ENCODE peak calls at places on chromosomes 7 and 10, in ten cellular contexts. P is sigmoid colon, Q is spleen, V is A549, J is right lobe of liver, S is transverse colon, G is ovary, A is GM12878, B is tibial nerve, M is body of pancreas. Y is an unnamed sample. For H3K9me3, the result is how much of the 10 kb centered on the place peaks cover.

GRCh38 chr7:110356438-110356837 is 734.5 kb upstream of the LRRN3 start:
- DNase-seq in Q (no peak), S (no peak), B (no peak), G (no peak), V (no peak), A (no peak), J (no peak), P (no peak), M (no peak), Y (no peak)

GRCh38 chr10:74898201-74898976 is 72.0 kb downstream of the KAT6B start:
- DNase-seq in Q (no peak), B (no peak), P (no peak), S (no peak), A (peak), G (no peak), J (no peak), M (no peak), V (no peak), Y (no peak)

GRCh38 chr7:156827587-156828203 is 65.3 kb downstream of the LMBR1 start:
- DNase-seq in A (no peak), M (no peak), B (no peak), V (peak), P (no peak), J (no peak), G (no peak), S (no peak), Q (no peak), Y (no peak)

GRCh38 chr7:121166885-121167284 is 161.9 kb upstream of the WNT16 start:
- DNase-seq in M (no peak), G (no peak), A (no peak), S (no peak), V (no peak), P (no peak), Q (no peak), J (no peak), B (no peak), Y (no peak)

GRCh38 chr10:75254739-75255138 is 19.0 kb upstream of the COMTD1 start:
- DNase-seq in J (no peak), M (no peak), A (no peak), Q (no peak), S (no peak), B (no peak), G (no peak), V (no peak), P (no peak), Y (no peak)

GRCh38 chr10:104259999-104260774 is 5.5 kb downstream of the GSTO1 start:
- DNase-seq in Q (no peak), A (no peak), P (no peak), B (no peak), M (no peak), S (no peak), G (no peak), J (no peak), V (no peak), Y (no peak)

GRCh38 chr7:119415682-119416081 is 857.3 kb upstream of the KCND2 start:
- DNase-seq in B (no peak), A (no peak), P (no peak), S (no peak), Q (no peak), M (no peak), V (no peak), G (no peak), J (no peak), Y (no peak)

GRCh38 chr7:121873795-121874194 is 834 bp downstream of the PTPRZ1 start:
- DNase-seq in S (no peak), J (no peak), Q (no peak), M (no peak), V (no peak), B (no peak), G (no peak), A (no peak), P (no peak), Y (no peak)

GRCh38 chr10:85446852-85447251 is 919.7 kb downstream of the GRID1 start:
- DNase-seq in M (no peak), A (no peak), S (no peak), V (no peak), B (no peak), Q (no peak), G (no peak), J (no peak), P (no peak), Y (no peak)

GRCh38 chr7:96236198-96237039 is 85.5 kb downstream of the SLC25A13 start:
- DNase-seq in S (no peak), V (no peak), Q (no peak), M (peak), A (no peak), P (peak), J (no peak), G (peak), B (peak), Y (peak)

GRCh38 chr10:3030765-3031164 is 36.6 kb upstream of the PFKP start:
- DNase-seq in V (no peak), B (no peak), J (no peak), G (no peak), A (no peak), Q (no peak), M (no peak), S (no peak), P (no peak), Y (no peak)

GRCh38 chr10:47024399-47025252 is 113.4 kb downstream of the PTPN20 start:
- DNase-seq in J (peak), B (peak), P (peak), A (peak), G (peak), Q (peak), M (peak), S (peak), V (peak), Y (peak)

GRCh38 chr7:66143876-66144332 is 29.3 kb downstream of the CRCP start:
- DNase-seq in V (no peak), B (no peak), G (no peak), J (no peak), M (no peak), S (no peak), P (no peak), Q (no peak), A (no peak), Y (no peak)

GRCh38 chr10:11483189-11484148 is 128.0 kb downstream of the USP6NL start:
- DNase-seq in S (no peak), Q (no peak), G (no peak), V (no peak), M (no peak), J (no peak), P (no peak), A (no peak), B (no peak), Y (no peak)

GRCh38 chr7:34570300-34570699 is 87.7 kb upstream of the NPSR1 start:
- DNase-seq in M (no peak), A (no peak), V (no peak), G (no peak), B (no peak), J (no peak), S (no peak), P (no peak), Q (no peak), Y (no peak)

GRCh38 chr7:34564091-34564490 is 93.9 kb upstream of the NPSR1 start:
- DNase-seq in V (no peak), B (no peak), S (no peak), A (no peak), Q (no peak), M (no peak), J (no peak), G (no peak), P (no peak), Y (no peak)

GRCh38 chr7:34567906-34568305 is 90.1 kb upstream of the NPSR1 start:
- DNase-seq in G (no peak), P (no peak), A (no peak), M (no peak), B (no peak), S (no peak), J (no peak), V (no peak), Q (no peak), Y (no peak)
- TF ChIP-seq POLR2A in G (no peak), P (no peak), A (no peak), M (no peak), B (no peak), S (no peak), J (no peak), V (no peak), Q (no peak), Y (no peak)

DNA sequence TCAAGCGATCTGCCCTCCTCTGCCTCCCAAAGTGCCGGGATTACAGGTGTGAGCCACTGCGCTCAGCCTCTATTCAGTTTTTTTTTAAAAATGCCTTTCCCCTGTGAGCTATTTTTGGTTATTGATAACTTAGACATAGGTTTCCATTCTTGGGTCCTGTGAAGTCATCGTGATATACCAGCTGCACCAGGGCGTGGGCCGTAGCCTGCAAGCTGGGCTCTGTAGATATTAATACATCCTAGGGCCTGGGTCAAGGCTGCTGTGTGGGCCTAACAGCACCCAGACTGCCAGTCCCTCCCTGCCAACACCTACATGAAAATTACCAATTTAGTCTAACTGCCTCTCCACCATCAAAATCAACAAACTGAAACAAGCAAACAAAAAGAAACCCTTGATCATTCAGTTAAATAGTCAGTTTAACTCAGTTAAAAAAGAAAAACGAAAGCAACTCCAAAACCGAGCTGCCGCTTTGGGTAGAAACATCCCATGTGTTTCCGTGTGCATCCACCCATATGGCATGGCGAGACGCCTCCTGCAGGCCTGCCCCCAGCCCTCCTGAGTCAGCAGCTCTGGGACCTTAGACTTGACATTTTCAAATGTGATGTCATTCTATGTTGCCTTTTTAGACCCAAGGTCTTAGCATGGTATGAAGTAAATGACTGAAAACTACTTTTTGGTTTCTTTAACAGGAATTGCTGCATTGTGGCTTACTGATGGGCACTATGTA is 330.2 kb downstream of the GLRX3 start:
- DNase-seq in V (no peak), A (no peak), G (no peak), P (no peak), S (no peak), B (no peak), Q (no peak), M (no peak), J (no peak), Y (peak)
- H3K9me3 ChIP-seq in V (under half), A (under half), G (under half), P (under half), S (under half), B (under half), Q (under half), M (under half), J (under half), Y (under half)

GRCh38 chr7:100865971-100866720 is 1.0 kb upstream of the TRIP6 start:
- DNase-seq in G (peak), A (no peak), V (no peak), P (peak), Q (peak), M (peak), S (peak), J (no peak), B (peak), Y (peak)

GRCh38 chr7:100867796-100868485 is 754 bp downstream of the TRIP6 start:
- DNase-seq in M (peak), B (no peak), A (no peak), G (peak), V (no peak), J (peak), S (no peak), Q (no peak), P (no peak), Y (no peak)

GRCh38 chr7:100866721-100867039 is 507 bp upstream of the TRIP6 start:
- DNase-seq in S (no peak), M (no peak), V (no peak), Q (no peak), B (no peak), J (no peak), P (no peak), A (no peak), G (peak), Y (no peak)

GRCh38 chr7:100865372-100865911 is 1.7 kb upstream of the TRIP6 start:
- DNase-seq in Q (peak), G (no peak), J (no peak), S (no peak), V (no peak), M (no peak), A (no peak), P (no peak), B (no peak), Y (no peak)

GRCh38 chr7:100867040-100867795 is at the start of gene TRIP6:
- DNase-seq in V (peak), G (peak), A (no peak), M (peak), S (peak), B (peak), Q (peak), J (peak), P (peak), Y (peak)
- H3K4me3 ChIP-seq in V (peak), G (peak), A (peak), M (peak), S (peak), B (peak), Q (peak), J (peak), P (peak), Y (peak)

DNA sequence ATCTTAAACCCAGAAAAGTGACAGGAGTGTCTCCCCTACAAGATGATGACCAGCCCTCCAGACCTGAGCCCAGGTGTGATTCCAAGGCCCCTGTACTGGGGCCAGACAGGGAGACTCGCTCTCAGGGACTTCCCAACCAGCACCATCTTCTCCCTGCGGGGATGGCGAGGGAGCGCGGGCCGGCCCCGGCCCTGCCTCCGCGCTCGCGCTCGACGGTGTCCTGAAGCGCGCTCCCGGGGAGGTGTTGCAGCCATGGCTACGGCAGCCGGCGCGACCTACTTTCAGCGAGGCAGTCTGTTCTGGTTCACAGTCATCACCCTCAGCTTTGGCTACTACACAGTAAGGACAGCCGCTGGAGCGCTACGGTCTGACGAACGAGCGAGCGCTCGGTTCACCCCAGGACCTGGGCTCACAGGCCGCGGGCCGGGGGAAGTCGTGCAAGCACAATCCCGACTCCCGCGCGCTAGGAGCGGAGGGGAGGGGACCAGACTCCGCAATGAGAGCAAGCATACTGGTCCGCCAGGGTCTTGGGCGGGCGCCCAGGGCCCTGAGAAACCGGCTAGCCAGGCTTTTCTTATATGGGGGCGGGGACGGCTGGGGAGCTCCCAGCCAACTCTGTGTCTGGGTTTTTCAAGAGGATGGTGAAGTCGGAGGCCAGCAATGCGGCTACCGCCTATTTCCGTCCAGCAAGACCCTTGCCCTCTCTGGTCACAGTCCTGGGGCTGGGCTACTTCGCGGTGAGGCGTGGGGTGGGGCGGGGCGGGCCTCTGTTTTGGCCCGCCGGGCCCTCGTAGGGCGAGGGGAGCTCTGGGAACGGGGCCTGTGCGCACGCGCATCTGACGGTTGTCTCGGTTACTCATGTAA is at the start of gene TMEM254:
- DNase-seq in P (peak), M (peak), J (peak), B (peak), S (peak), V (peak), Q (peak), A (peak), G (peak), Y (peak)
- TF ChIP-seq POLR2A in P (peak), M (peak), J (peak), B (no peak), S (peak), V (peak), Q (no peak), A (peak), G (no peak), Y (peak)

GRCh38 chr10:13904053-13904452 is 317.3 kb downstream of the PRPF18 start:
- DNase-seq in M (no peak), J (no peak), V (no peak), P (no peak), A (no peak), S (no peak), Q (no peak), B (no peak), G (no peak), Y (peak)
- H3K9me3 ChIP-seq in M (under half), J (under half), V (under half), P (under half), A (under half), S (under half), Q (under half), B (under half), G (under half), Y (under half)